ENCODE peak calls at places on chromosome 4, in four cellular contexts. L, I, X and O are unnamed samples.

GRCh38 chr4:25727711-25728493 is 72.3 kb downstream of the SLC34A2 start:
- DNase-seq in I (no peak), L (no peak), X (no peak), O (no peak)

GRCh38 chr4:39609454-39609911 is 29.2 kb downstream of the SMIM14 start:
- DNase-seq in L (no peak), I (no peak), X (no peak), O (no peak)

GRCh38 chr4:128572778-128573241 is 236.7 kb upstream of the JADE1 start:
- DNase-seq in X (no peak), L (no peak), I (no peak), O (no peak)

GRCh38 chr4:23706972-23707676 is 182.7 kb downstream of the PPARGC1A start:
- DNase-seq in L (no peak), I (no peak), X (no peak), O (no peak)

GRCh38 chr4:107806196-107806595 is 18.5 kb upstream of the SGMS2 start:
- DNase-seq in I (no peak), L (no peak), X (no peak), O (no peak)

GRCh38 chr4:48944252-48944651 is 37.7 kb upstream of the OCIAD2 start:
- DNase-seq in X (no peak), I (no peak), L (no peak), O (no peak)

GRCh38 chr4:112604590-112604989 is 32.1 kb downstream of the ZGRF1 start:
- DNase-seq in X (no peak), I (no peak), L (peak; percentile 26), O (peak; percentile 56)

GRCh38 chr4:177367336-177367735 is 57.7 kb downstream of the NEIL3 start:
- DNase-seq in I (peak; percentile 55), X (no peak), L (no peak), O (no peak)

GRCh38 chr4:37812713-37813112 is 13.8 kb upstream of the PGM2 start:
- DNase-seq in L (no peak), I (no peak), X (no peak), O (no peak)

GRCh38 chr4:55018978-55019377 is 106.4 kb downstream of the KDR start:
- DNase-seq in L (no peak), I (no peak), X (no peak), O (no peak)

GRCh38 chr4:73844806-73845205 is 8.3 kb upstream of the PF4V1 start:
- DNase-seq in X (no peak), I (no peak), L (no peak), O (no peak)

GRCh38 chr4:73844352-73844751 is 7.9 kb downstream of the CXCL6 start:
- DNase-seq in L (no peak), I (no peak), X (no peak), O (no peak)

GRCh38 chr4:73842696-73843095 is 6.2 kb downstream of the CXCL6 start:
- DNase-seq in I (no peak), L (no peak), X (no peak), O (no peak)

GRCh38 chr4:73841243-73841925 is 4.9 kb downstream of the CXCL6 start:
- DNase-seq in L (no peak), X (no peak), I (no peak), O (no peak)

DNA sequence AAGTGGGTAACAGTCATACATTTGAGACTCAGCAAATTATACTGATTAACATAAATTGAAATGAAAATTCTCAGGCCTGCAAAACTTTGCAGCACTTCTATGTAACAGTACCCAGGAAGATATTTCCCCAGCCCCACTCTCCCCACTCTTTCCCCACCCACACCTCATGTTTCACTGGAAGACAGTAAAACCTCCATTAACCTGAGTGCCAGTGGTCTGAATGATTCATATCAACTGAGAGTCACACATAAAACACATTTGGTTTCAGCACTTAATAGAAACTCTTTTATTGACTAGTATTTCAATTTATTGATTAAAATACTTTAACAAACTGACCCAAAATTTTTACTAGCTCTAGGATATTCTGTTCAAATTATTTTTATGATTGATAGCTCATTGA is 6.9 kb downstream of the CXCL6 start:
- DNase-seq in L (no peak), X (no peak), I (no peak), O (no peak)
- H3K27ac ChIP-seq in L (no peak overlapping the region), X (no peak overlapping the region), I (no peak overlapping the region), O (no peak overlapping the region)

DNA sequence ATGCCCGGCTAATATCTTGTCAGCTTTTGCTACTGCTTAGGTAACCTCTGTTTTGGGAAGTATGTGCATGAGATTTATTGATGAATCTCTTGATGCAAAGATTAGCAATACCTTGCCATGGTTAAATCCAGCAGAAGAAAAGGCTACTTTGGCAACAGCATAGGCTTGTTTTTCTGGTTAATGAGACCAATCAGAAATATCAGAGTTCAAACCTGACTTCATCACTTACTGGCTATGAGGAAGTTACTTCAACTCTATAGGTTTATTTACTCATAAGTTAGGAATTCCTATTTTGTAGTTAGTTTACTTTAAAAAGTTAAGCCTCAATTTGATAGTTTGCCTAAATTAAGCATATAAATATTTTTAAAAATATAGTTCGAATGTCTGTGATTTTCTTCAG is 93.1 kb downstream of the PDLIM5 start:
- DNase-seq in L (no peak), I (no peak), X (no peak), O (no peak)
- H3K4me1 ChIP-seq in L (peaks cover 3% of the 10 kb centered on the region), I (peaks cover 9% of the 10 kb centered on the region), X (no peaks in the 10 kb centered on the region), O (no peaks in the 10 kb centered on the region)

DNA sequence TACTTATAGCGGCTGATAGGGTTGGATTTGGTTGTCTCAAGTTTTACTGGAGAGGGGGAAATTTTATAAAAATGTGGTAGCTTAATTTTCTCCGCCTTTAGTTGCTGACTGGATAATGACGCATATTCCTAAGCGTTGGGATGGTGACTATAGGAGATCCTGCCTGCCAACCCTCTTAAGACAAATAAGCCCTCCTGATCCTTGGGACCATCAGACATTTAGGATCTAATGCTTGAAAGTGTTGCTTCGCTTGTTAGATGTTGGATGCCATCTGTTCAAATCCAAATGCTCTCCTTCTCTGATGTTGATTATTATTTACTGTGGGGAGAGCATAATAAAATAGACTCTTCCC is 2.2 kb downstream of the RAPGEF2 start:
- DNase-seq in I (no peak), X (no peak), L (no peak), O (no peak)
- H3K27ac ChIP-seq in I (no peak overlapping the region), X (peak overlapping the region; percentile 99), L (no peak overlapping the region), O (no peak overlapping the region)

GRCh38 chr4:158811704-158812103 is 42.9 kb downstream of the FNIP2 start:
- DNase-seq in X (peak; percentile 50), L (no peak), I (no peak), O (no peak)

GRCh38 chr4:158809611-158810486 is 41.0 kb downstream of the FNIP2 start:
- DNase-seq in L (peak; percentile 58), I (no peak), X (peak; percentile 51), O (peak; percentile 65)

GRCh38 chr4:158810487-158811215 is 41.8 kb downstream of the FNIP2 start:
- DNase-seq in X (peak; percentile 88), L (peak; percentile 68), I (no peak), O (no peak)

GRCh38 chr4:158812133-158812532 is 43.3 kb downstream of the FNIP2 start:
- DNase-seq in X (no peak), L (no peak), I (no peak), O (no peak)

DNA sequence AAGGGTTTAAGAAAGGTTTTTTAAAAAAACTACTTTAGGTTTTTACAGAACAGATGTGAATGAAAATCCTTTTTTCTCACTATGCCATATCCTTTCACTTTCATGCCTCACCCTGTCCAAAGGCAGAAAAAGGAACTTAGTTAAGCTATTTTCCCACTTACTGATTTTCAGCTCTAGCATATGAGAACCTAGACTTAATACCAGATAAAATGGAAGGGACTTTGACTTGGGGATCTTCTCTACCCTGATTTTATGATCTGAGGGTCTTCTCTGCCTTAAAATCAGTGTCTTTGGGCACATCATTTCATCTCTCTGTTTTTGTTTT is 42.4 kb downstream of the FNIP2 start:
- DNase-seq in I (no peak), L (no peak), X (no peak), O (no peak)
- H3K4me1 ChIP-seq in I (peaks cover 2% of the 10 kb centered on the region), L (peaks cover 10% of the 10 kb centered on the region), X (no peaks in the 10 kb centered on the region), O (no peaks in the 10 kb centered on the region)

GRCh38 chr4:120163895-120164294 is 97.2 kb upstream of the MAD2L1 start:
- DNase-seq in L (no peak), I (no peak), X (no peak), O (no peak)

GRCh38 chr4:120156115-120156718 is 89.6 kb upstream of the MAD2L1 start:
- DNase-seq in L (peak; percentile 56), I (no peak), X (no peak), O (peak; percentile 82)

GRCh38 chr4:120155287-120155686 is 88.6 kb upstream of the MAD2L1 start:
- DNase-seq in L (no peak), X (no peak), I (no peak), O (no peak)

GRCh38 chr4:120158860-120159259 is 92.2 kb upstream of the MAD2L1 start:
- DNase-seq in X (no peak), L (no peak), I (no peak), O (no peak)
- H3K27ac ChIP-seq in X (no peak overlapping the region), L (no peak overlapping the region), I (no peak overlapping the region), O (no peak overlapping the region)

DNA sequence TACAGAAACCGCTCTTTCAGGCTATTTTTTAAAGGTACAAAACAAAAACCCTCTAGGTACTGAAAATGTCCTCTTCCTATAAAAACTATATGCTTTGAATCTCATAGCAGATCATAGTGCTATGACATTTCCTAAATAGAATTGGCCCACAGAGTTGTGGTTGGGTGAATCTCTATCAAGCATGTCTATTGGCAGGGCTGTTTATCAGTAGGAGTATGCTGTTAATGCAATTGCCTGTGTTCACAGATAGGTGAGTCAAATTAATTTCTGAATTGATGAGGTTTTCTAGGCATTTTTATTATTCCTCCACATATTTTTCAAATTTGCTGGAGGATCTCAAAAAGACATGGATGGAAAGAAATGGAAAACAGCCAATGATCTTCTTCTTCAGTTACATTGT is 73.9 kb downstream of the QRFPR start:
- DNase-seq in I (no peak), L (no peak), X (no peak), O (no peak)
- H3K4me1 ChIP-seq in I (no peaks in the 10 kb centered on the region), L (no peaks in the 10 kb centered on the region), X (no peaks in the 10 kb centered on the region), O (peaks cover 7% of the 10 kb centered on the region)

GRCh38 chr4:119189638-119190037 is 22.9 kb upstream of the USP53 start:
- DNase-seq in I (no peak), L (no peak), X (no peak), O (no peak)
- H3K27ac ChIP-seq in I (no peak overlapping the region), L (peak overlapping the region; percentile 47), X (peak overlapping the region; percentile 13), O (no peak overlapping the region)

DNA sequence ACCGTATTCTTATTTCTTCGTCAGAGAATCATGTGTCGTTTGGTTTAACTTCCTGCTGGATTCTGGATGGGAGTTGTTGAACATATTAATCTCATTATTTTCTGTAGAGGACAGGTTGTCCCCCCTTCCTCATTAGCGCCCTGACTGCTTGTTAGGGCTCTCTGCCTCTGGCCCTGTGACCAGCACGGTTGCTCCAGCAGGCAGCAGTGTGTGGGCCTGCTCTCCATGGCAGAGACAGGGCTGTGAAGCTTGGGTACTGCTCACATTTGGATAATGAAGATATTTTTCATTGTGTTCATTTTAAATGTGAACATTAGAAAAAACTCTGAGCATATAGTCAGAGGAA is 102.7 kb downstream of the KLHL8 start:
- DNase-seq in L (no peak), I (no peak), X (no peak), O (no peak)
- H3K4me1 ChIP-seq in L (peaks cover 19% of the 10 kb centered on the region), I (no peaks in the 10 kb centered on the region), X (no peaks in the 10 kb centered on the region), O (no peaks in the 10 kb centered on the region)